ENCODE peak calls at places on chromosomes 16 and 17, in four cellular contexts. F, D, U and T are unnamed samples.

GRCh38 chr16:89922477-89922883 is 662 bp upstream of the TUBB3 start:
- DNase-seq in F (no peak), D (peak; percentile 94), U (peak; percentile 94), T (peak; percentile 100)

GRCh38 chr16:11446566-11447119 is 101.4 kb downstream of the RMI2 start:
- DNase-seq in F (no peak), D (no peak), U (no peak), T (no peak)

GRCh38 chr16:69483611-69484010 is 59.2 kb downstream of the CYB5B start:
- DNase-seq in F (no peak), D (peak; percentile 71), U (no peak), T (no peak)

GRCh38 chr16:64989050-64989449 is 132.8 kb downstream of the CDH11 start:
- DNase-seq in F (no peak), D (no peak), U (no peak), T (no peak)

GRCh38 chr16:86865866-86866675 is 287.7 kb downstream of the FOXL1 start:
- DNase-seq in F (no peak), D (no peak), U (no peak), T (peak; percentile 84)

GRCh38 chr17:48611213-48611612 is 396 bp upstream of the HOXB7 start:
- DNase-seq in F (no peak), D (no peak), U (no peak), T (peak; percentile 49)

GRCh38 chr16:79409970-79410369 is 190.6 kb downstream of the MAF start:
- DNase-seq in F (no peak), D (no peak), U (no peak), T (no peak)

GRCh38 chr16:24723663-24724062 is 5.8 kb upstream of the TNRC6A start:
- DNase-seq in F (no peak), D (no peak), U (peak; percentile 49), T (no peak)

GRCh38 chr17:42294469-42295398 is 6.4 kb downstream of the STAT5A start:
- DNase-seq in F (no peak), D (no peak), U (no peak), T (no peak)

GRCh38 chr16:68247400-68247799 is 2.2 kb downstream of the PLA2G15 start:
- DNase-seq in F (no peak), D (no peak), U (no peak), T (no peak)

GRCh38 chr16:54589326-54589725 is 302.7 kb upstream of the IRX3 start:
- DNase-seq in F (no peak), D (no peak), U (no peak), T (no peak)

GRCh38 chr16:680967-681745 is 946 bp downstream of the STUB1 start:
- DNase-seq in F (no peak), D (no peak), U (peak; percentile 40), T (peak; percentile 84)

GRCh38 chr16:86697715-86698114 is 119.4 kb downstream of the FOXL1 start:
- DNase-seq in F (no peak), D (no peak), U (peak; percentile 72), T (no peak)

GRCh38 chr17:34204402-34204801 is 50.7 kb upstream of the CCL2 start:
- DNase-seq in F (no peak), D (no peak), U (no peak), T (no peak)

GRCh38 chr17:70138309-70138865 is 30.9 kb upstream of the KCNJ2 start:
- DNase-seq in F (no peak), D (no peak), U (no peak), T (no peak)

GRCh38 chr16:2035431-2036199 is 8.9 kb downstream of the NHERF2 start:
- DNase-seq in F (no peak), D (no peak), U (peak; percentile 92), T (peak; percentile 75)

DNA sequence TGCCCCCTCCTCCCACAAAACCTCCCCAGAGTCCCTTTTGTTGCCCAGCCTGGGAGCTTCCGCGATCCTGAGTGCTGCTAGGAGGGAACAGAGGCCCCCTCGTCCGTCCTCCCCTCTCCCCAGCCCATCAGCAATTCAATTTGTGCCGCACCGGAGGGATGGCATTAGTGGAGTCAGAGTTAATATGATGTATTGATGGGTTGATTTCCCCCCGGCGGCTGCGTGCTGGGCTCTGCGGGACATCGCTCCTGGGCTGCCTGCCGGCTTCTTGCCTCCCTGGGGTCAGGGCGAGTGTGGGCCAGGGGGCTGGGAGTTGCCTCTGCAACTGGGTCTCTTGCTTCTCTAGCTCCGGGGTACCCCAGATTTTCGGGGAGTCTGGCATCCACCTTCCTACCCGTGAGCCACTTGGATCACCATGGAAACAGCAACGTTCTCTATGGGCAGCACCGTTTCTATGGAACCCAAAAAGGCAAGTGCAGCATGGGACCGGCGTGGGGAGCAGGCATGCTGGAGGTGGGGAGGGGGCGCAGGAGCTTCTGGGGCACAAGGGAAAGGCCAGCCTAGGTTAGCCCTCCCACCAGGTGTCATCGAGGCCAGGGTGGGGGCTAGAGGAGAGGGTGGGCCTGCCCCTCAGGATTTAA is 42.9 kb downstream of the BAHCC1 start:
- DNase-seq in F (no peak), D (no peak), U (no peak), T (no peak)
- H3K4me3 ChIP-seq in F (no peak overlapping the region), D (no peak overlapping the region), U (no peak overlapping the region), T (no peak overlapping the region)

DNA sequence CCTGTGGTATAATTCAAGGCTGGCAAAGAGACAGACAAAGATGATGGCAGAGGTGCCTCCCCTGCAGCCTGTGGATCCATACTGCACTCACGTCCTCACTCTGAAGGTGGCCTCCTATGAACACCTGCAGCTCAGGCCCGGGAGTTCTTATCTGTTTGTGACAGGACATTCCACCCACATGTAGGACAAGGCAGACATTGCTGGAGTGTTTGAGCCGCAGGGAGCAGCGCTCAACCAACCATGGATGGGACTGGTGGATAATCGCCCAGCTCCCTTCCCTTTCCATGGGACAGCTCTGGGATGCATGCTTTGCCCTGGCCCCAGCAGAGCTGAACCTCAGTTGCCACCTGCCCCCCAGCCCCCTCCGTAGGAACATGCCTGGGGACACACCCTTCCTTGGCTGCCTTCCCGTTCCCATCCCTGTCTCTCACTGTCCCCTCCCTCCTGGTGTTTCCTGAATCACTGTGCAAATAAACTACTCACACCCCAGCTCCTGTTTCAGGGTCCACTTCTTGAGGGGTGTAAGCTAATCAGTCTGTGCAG is 22.2 kb downstream of the ITPRIPL2 start:
- DNase-seq in F (no peak), D (peak; percentile 69), U (peak; percentile 33), T (peak; percentile 53)
- H3K4me3 ChIP-seq in F (no peak overlapping the region), D (no peak overlapping the region), U (no peak overlapping the region), T (no peak overlapping the region)

GRCh38 chr17:7043195-7043543 is 723 bp downstream of the SLC16A11 start:
- DNase-seq in F (no peak), D (no peak), U (no peak), T (no peak)

GRCh38 chr17:7041607-7042506 is 2.0 kb downstream of the SLC16A11 start:
- DNase-seq in F (no peak), D (peak; percentile 81), U (no peak), T (no peak)

GRCh38 chr17:7043544-7044268 is at the start of gene SLC16A11:
- DNase-seq in F (no peak), D (no peak), U (peak; percentile 84), T (no peak)

GRCh38 chr17:7045492-7046126 is 1.7 kb upstream of the SLC16A11 start:
- DNase-seq in F (peak; percentile 90), D (peak; percentile 74), U (peak; percentile 92), T (no peak)

DNA sequence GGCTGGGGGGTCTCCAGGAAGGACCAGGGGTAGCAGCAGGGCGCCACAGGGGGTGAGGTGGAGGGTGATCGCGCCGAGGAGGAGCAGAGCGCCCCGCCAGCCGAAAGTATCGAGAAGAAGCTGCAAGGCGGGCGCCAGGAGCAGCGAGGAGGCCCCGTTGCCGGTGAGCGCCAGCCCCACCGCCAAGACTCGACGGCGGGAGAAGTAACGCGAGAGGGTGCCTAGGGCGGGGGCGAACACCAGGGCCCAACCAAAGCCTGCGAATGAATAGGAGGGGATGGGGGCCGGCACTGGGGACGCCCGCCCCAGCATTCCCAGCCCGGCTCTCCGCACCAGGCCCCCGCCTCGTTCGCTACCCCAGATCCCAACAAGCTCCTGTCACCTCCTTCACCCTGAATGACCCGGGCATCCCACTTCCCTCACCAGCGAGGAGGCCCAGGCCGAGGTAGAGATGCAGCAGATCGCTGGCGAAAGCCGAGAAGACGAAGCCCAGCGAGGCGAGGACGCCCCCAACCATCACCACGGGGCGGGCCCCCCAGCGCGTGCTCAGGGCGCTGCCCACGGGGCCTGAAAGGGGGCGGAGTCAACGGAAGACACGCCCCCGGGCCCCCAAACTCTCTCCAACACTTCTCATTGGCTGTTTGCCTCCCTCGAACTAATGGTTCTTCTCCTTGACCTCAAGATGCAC is 1.2 kb downstream of the SLC16A11 start:
- DNase-seq in F (no peak), D (peak; percentile 53), U (peak; percentile 40), T (no peak)
- H3K4me3 ChIP-seq in F (no peak overlapping the region), D (no peak overlapping the region), U (peak overlapping the region; percentile 53), T (no peak overlapping the region)

DNA sequence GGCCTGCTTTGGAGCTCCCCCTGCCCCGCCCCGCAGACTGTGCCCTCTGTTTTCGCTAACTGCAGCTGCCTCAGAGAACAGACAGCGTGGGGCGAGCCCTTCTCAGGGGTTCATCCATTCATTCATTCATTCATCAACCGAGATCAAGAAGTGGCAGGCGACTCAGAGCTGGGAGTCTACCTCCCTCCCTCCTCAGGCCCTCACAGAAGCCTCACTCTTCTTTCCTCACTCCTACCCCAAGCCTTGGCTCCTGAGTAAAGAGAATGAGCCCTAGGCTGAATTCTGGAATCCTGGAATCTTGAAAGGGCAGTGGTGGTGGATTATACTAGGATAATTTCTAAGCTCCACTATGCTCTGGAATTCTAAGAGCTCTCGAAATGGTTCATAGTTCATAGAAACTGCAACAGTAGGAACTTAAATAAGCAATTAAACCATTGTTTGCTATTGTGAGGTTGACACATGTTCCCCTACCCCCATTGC is 2.3 kb upstream of the DLX3 start:
- DNase-seq in F (no peak), D (no peak), U (no peak), T (no peak)
- H3K4me3 ChIP-seq in F (no peak overlapping the region), D (no peak overlapping the region), U (no peak overlapping the region), T (peak overlapping the region; percentile 55)

DNA sequence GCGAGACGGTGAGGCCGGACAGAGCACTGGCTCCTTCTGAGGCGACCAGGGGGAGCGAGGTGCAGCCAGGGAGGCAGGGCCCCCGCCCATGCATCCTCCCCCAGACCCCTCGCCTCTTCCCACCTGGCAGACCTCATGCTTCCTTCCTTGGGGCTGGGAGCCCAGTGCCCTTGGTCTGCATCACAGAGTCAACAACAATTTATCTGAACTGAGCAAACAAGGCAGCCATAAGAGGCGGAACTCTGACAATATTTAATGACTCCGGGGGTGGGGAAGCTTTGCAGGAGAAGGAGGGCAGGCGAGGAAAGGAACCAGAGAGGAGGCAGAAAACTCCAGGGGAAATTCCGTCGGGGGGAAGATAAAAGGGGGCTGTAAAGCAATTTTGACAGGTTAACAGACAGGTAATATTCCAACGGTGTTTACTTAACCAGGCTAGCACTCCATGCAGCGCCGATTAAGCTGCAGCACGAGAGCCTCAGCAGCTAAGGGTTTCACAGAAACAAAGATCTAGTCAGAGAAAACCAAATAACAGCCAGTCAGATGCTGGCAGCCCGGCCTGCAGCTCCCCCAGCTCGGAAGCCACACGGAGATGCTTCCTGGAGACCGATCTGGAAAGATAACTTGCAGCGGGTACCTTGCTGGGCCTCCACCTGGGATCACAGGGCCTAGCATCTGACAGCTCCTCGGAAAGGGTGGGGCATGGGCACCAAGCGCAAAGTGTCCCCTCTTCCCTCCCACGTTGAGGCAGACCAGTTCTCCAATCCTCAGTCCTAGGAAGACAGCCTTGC is 398.2 kb downstream of the SOX9 start:
- DNase-seq in F (no peak), D (no peak), U (no peak), T (no peak)
- H3K4me3 ChIP-seq in F (no peak overlapping the region), D (no peak overlapping the region), U (no peak overlapping the region), T (no peak overlapping the region)

GRCh38 chr17:32929288-32929574 is 1.3 kb downstream of the TMEM98 start:
- DNase-seq in F (no peak), D (peak; percentile 55), U (no peak), T (no peak)
- H3K4me3 ChIP-seq in F (no peak overlapping the region), D (peak overlapping the region; percentile 71), U (peak overlapping the region; percentile 68), T (no peak overlapping the region)